ENCODE peak calls at places on chromosomes 16 and 17, in seven cellular contexts. C is PC-9, O is neural progenitor cell, Z is AG10803, V is astrocyte of the spinal cord, Y is A549, I is brain microvascular endothelial cell. P is an unnamed sample.
A peak's percentile ranks its signal among the peaks of the same experiment; 100 is the strongest.

GRCh38 chr16:24848065-24848464 is 2.3 kb downstream of the SLC5A11 start:
- DNase-seq in C (peak; percentile 45), O (no peak), Z (peak; percentile 48), V (peak; percentile 67), Y (no peak), I (peak; percentile 79), P (no peak)

GRCh38 chr16:30942421-30942796 is 6.5 kb upstream of the ORAI3 start:
- DNase-seq in C (no peak), O (no peak), Z (no peak), V (no peak), Y (no peak), I (no peak), P (no peak)

GRCh38 chr17:77316191-77316641 is 175.4 kb downstream of the SEC14L1 start:
- DNase-seq in C (no peak), O (peak; percentile 39), Z (peak; percentile 57), V (peak; percentile 89), Y (no peak), I (peak; percentile 60), P (no peak)

GRCh38 chr17:62981933-62982332 is 15.9 kb downstream of the TANC2 start:
- DNase-seq in C (no peak), O (no peak), Z (no peak), V (peak; percentile 36), Y (no peak), I (no peak), P (no peak)

GRCh38 chr17:546456-546855 is 168.2 kb downstream of the VPS53 start:
- DNase-seq in C (no peak), O (no peak), Z (no peak), V (no peak), Y (no peak), I (no peak), P (no peak)

GRCh38 chr16:50646345-50646744 is 34.8 kb downstream of the SNX20 start:
- DNase-seq in C (no peak), O (no peak), Z (no peak), V (no peak), Y (no peak), I (no peak), P (no peak)

GRCh38 chr16:81767987-81768592 is 11.0 kb upstream of the PLCG2 start:
- DNase-seq in C (no peak), O (no peak), Z (no peak), V (no peak), Y (peak; percentile 33), I (no peak), P (no peak)

GRCh38 chr16:68408428-68408827 is 39.9 kb downstream of the SMPD3 start:
- DNase-seq in C (no peak), O (no peak), Z (no peak), V (no peak), Y (no peak), I (no peak), P (no peak)

GRCh38 chr17:7063518-7064094 is 16.4 kb downstream of the CLEC10A start:
- DNase-seq in C (no peak), O (no peak), Z (no peak), V (no peak), Y (no peak), I (no peak), P (peak; percentile 40)

GRCh38 chr17:60720763-60721531 is 43.3 kb downstream of the BCAS3 start:
- DNase-seq in C (peak; percentile 22), O (peak; percentile 72), Z (peak; percentile 73), V (peak; percentile 72), Y (peak; percentile 63), I (peak; percentile 68), P (peak; percentile 41)

GRCh38 chr16:23072084-23072599 is 77.1 kb downstream of the USP31 start:
- DNase-seq in C (peak; percentile 31), O (no peak), Z (peak; percentile 44), V (peak; percentile 86), Y (peak; percentile 56), I (peak; percentile 85), P (no peak)

GRCh38 chr16:380837-381787 is 666 bp downstream of the PGAP6 start:
- DNase-seq in C (no peak), O (peak; percentile 57), Z (no peak), V (no peak), Y (no peak), I (no peak), P (no peak)

GRCh38 chr16:57283214-57283955 is 1.1 kb downstream of the PLLP start:
- DNase-seq in C (peak; percentile 28), O (no peak), Z (no peak), V (no peak), Y (no peak), I (no peak), P (no peak)

DNA sequence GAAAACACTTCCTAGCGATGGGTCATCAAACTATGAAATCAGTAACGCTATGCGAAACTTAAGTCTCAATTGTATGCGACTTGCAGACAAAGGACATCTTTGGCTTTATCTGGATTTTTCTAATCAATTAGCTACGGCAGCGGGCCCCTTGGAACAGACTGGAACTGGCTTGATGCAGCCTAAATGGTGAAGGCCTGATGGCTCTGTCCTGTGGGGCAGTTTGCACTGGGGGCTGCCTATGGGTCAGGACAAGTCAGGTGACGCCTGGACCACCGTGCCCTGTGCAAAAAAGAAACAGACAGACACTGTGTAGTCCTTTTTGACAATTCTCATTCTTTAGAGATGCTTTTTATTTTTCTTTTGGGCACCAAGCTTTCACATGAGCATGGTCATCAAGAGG is 22.0 kb downstream of the MTHFSD start:
- DNase-seq in C (no peak), O (no peak), Z (no peak), V (no peak), Y (no peak), I (no peak), P (no peak)
- H3K4me3 ChIP-seq in C (no peak overlapping the region), O (no peak overlapping the region), Z (no peak overlapping the region), V (no peak overlapping the region), Y (no peak overlapping the region), I (no peak overlapping the region), P (no peak overlapping the region)

DNA sequence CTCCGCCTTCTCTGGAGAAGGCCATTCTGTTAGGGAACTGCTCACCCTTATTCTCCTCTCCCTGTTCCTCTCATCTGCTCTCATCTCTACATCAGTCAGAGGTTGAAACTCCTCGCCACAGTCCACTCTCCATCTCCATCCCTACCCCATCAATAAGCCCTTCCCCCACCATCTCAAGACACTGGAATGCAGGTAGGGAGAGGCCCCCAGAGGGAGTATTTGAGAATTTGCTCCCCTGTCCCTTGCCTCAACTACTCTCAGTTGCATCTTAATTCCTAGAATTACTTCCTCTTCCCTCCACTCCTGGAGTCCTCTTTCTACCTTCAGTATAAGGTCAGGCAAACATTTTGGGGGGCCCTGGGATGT is 2.0 kb upstream of the AATF start:
- DNase-seq in C (no peak), O (no peak), Z (no peak), V (no peak), Y (no peak), I (no peak), P (no peak)
- H3K4me3 ChIP-seq in C (no peak overlapping the region), O (no peak overlapping the region), Z (no peak overlapping the region), V (no peak overlapping the region), Y (no peak overlapping the region), I (no peak overlapping the region), P (no peak overlapping the region)

GRCh38 chr17:44002141-44002848 is 2.1 kb upstream of the NAGS start:
- DNase-seq in C (no peak), O (no peak), Z (peak; percentile 90), V (peak; percentile 79), Y (no peak), I (peak; percentile 57), P (no peak)

GRCh38 chr17:44005527-44005864 is 1.1 kb downstream of the NAGS start:
- DNase-seq in C (no peak), O (no peak), Z (no peak), V (no peak), Y (no peak), I (no peak), P (no peak)

GRCh38 chr17:44005865-44006580 is 1.6 kb downstream of the NAGS start:
- DNase-seq in C (peak; percentile 53), O (peak; percentile 83), Z (no peak), V (peak; percentile 24), Y (no peak), I (no peak), P (no peak)

GRCh38 chr17:44004761-44005526 is 522 bp downstream of the NAGS start:
- DNase-seq in C (no peak), O (peak; percentile 58), Z (no peak), V (peak; percentile 14), Y (no peak), I (no peak), P (no peak)

DNA sequence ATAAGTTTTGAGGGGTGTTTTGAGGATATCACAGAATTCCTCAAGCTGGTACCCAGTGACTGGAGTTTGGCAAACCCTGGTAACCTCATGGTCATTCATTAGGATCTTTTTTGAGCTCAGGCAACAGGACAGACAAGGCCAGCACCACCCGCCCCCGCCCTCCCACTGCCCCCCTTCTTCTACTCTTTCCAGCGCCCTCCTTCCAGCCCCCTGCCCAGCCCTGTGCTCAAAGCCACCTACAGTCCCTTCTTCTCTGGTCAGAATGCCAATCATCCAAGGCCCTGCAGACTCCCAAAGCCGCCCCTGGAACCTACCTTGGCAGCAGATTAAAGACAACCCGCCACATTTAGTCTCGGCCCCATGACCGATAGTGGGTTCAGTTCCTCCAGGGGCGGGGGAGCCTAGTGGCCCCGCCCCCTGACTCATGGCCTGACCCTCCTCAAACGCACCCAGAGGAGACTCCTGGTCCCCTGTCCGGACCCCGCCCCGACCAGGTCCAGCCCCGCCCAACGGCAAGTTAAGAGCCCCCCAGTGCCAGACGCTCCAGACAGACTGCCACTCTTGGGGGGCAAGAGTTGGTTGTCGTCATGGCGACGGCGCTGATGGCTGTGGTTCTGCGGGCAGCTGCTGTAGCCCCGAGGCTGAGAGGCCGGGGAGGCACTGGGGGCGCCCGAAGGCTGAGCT is at the start of gene NAGS:
- DNase-seq in C (peak; percentile 22), O (peak; percentile 63), Z (no peak), V (peak; percentile 45), Y (no peak), I (no peak), P (no peak)
- H3K4me3 ChIP-seq in C (no peak within 1 kb of the TSS), O (peak within 1 kb of the TSS; percentile 71), Z (peak within 1 kb of the TSS; percentile 26), V (peak within 1 kb of the TSS; percentile 67), Y (no peak within 1 kb of the TSS), I (peak within 1 kb of the TSS; percentile 65), P (no peak within 1 kb of the TSS)

GRCh38 chr17:18156171-18156975 is 27.3 kb upstream of the ALKBH5 start:
- DNase-seq in C (peak; percentile 19), O (no peak), Z (no peak), V (no peak), Y (no peak), I (no peak), P (no peak)

GRCh38 chr17:18156976-18157280 is 26.7 kb upstream of the ALKBH5 start:
- DNase-seq in C (no peak), O (no peak), Z (no peak), V (no peak), Y (no peak), I (no peak), P (no peak)

GRCh38 chr17:18159551-18160120 is 24.0 kb upstream of the ALKBH5 start:
- DNase-seq in C (no peak), O (no peak), Z (no peak), V (no peak), Y (no peak), I (no peak), P (no peak)

GRCh38 chr17:18157354-18157985 is 26.2 kb upstream of the ALKBH5 start:
- DNase-seq in C (no peak), O (no peak), Z (no peak), V (no peak), Y (no peak), I (no peak), P (no peak)

DNA sequence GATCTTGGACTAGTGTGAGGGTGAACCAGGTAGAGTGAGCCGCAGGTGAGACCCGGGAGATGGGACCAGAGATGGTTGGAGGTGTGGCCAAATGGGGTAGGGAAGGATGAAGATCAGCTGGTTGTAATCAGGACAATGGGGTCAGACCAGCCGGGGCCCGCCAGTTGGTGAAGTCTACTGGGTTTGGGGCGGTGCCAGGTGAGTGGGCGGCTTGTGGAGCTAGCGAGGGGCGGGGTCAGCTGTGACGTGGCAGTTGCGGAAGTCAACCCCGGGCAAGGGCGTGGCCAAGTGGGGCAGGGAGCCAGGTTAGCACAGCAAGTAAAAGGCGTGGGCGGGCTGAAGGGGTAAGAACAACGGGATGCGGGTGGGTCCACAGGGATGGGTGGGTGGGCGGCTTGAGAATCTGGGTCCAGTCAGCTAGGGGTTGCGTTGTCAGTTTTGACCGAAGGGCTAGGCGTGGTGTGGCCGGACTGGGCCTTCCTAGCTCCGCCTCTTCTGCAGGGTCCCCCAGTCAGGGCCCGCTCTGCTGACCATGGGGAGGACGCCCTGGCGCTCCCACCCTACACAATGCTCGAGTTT is 25.5 kb upstream of the ALKBH5 start:
- DNase-seq in C (peak; percentile 96), O (peak; percentile 94), Z (peak; percentile 85), V (peak; percentile 77), Y (peak; percentile 74), I (peak; percentile 86), P (no peak)
- H3K4me3 ChIP-seq in C (peak overlapping the region; percentile 46), O (peak overlapping the region; percentile 50), Z (peak overlapping the region; percentile 52), V (peak overlapping the region; percentile 35), Y (peak overlapping the region; percentile 39), I (peak overlapping the region; percentile 49), P (no peak overlapping the region)